ENCODE peak calls at places on chromosomes 16 and 17, in nine cellular contexts. D is psoas muscle; C is activated T-cell treated with anti-CD3 and anti-CD28 coated beads, Interleukin-2, amount 50 U/mL, for 72 hours; N is RCC 7860; M is AG10803; K is G401; B is T-helper 1 cell; Q is NCI-H1436; R is dorsolateral prefrontal cortex. T is an unnamed sample.

GRCh38 chr17:10635290-10635689 is 21.8 kb downstream of the MYH3 start:
- DNase-seq in D (no peak), C (no peak), N (no peak), M (no peak), K (no peak), B (no peak), Q (no peak), R (no peak), T (no peak)

GRCh38 chr17:78258323-78259229 is 27.1 kb downstream of the TMEM235 start:
- DNase-seq in D (peak), C (peak), N (no peak), M (no peak), K (no peak), B (peak), Q (no peak), R (no peak), T (peak)

GRCh38 chr16:80741716-80742115 is 62.7 kb downstream of the CDYL2 start:
- DNase-seq in D (no peak), C (no peak), N (no peak), M (peak), K (no peak), B (no peak), Q (no peak), R (no peak), T (no peak)

GRCh38 chr16:60818471-60818870 is 1217.8 kb downstream of the CDH8 start:
- DNase-seq in D (no peak), C (no peak), N (no peak), M (peak), K (no peak), B (no peak), Q (no peak), R (no peak), T (no peak)

GRCh38 chr16:68892898-68893297 is 49.6 kb downstream of the TANGO6 start:
- DNase-seq in D (no peak), C (no peak), N (no peak), M (no peak), K (no peak), B (no peak), Q (no peak), R (no peak), T (no peak)

GRCh38 chr16:14350081-14350480 is 279.0 kb downstream of the MRTFB start:
- DNase-seq in D (no peak), C (no peak), N (no peak), M (no peak), K (no peak), B (no peak), Q (no peak), R (no peak), T (no peak)

GRCh38 chr16:46885960-46886763 is 2.0 kb downstream of the GPT2 start:
- DNase-seq in D (peak), C (no peak), N (no peak), M (no peak), K (peak), B (no peak), Q (no peak), R (no peak), T (no peak)

GRCh38 chr17:17815436-17816200 is 21.2 kb downstream of the SREBF1 start:
- DNase-seq in D (no peak), C (no peak), N (no peak), M (no peak), K (peak), B (no peak), Q (no peak), R (no peak), T (no peak)

GRCh38 chr16:58028168-58028455 is 2.6 kb downstream of the MMP15 start:
- DNase-seq in D (no peak), C (no peak), N (no peak), M (no peak), K (no peak), B (no peak), Q (no peak), R (no peak), T (no peak)

GRCh38 chr17:47692137-47692894 is 1.6 kb upstream of the TBKBP1 start:
- DNase-seq in D (no peak), C (no peak), N (no peak), M (no peak), K (no peak), B (no peak), Q (no peak), R (peak), T (no peak)

GRCh38 chr16:660459-661183 is 7.3 kb upstream of the RHOT2 start:
- DNase-seq in D (peak), C (peak), N (peak), M (peak), K (peak), B (peak), Q (no peak), R (peak), T (peak)

GRCh38 chr16:3157229-3158013 is 22.6 kb downstream of the ZNF213 start:
- DNase-seq in D (peak), C (peak), N (peak), M (peak), K (peak), B (peak), Q (peak), R (no peak), T (peak)

GRCh38 chr16:84362410-84362809 is 5.9 kb upstream of the ATP2C2 start:
- DNase-seq in D (no peak), C (no peak), N (no peak), M (no peak), K (no peak), B (no peak), Q (no peak), R (no peak), T (peak)

GRCh38 chr17:46194393-46195216 is 1.4 kb upstream of the KANSL1 start:
- DNase-seq in D (no peak), C (peak), N (no peak), M (peak), K (peak), B (peak), Q (peak), R (no peak), T (no peak)

GRCh38 chr17:55249861-55250260 is 14.9 kb upstream of the HLF start:
- DNase-seq in D (no peak), C (no peak), N (no peak), M (no peak), K (no peak), B (no peak), Q (no peak), R (no peak), T (no peak)

GRCh38 chr16:67562918-67563707 is 787 bp downstream of the CTCF start:
- DNase-seq in D (peak), C (peak), N (peak), M (peak), K (peak), B (peak), Q (peak), R (no peak), T (peak)

GRCh38 chr16:15976225-15976812 is 26.9 kb downstream of the ABCC1 start:
- DNase-seq in D (peak), C (no peak), N (no peak), M (no peak), K (no peak), B (no peak), Q (no peak), R (no peak), T (no peak)

GRCh38 chr17:38761612-38762011 is 9.1 kb downstream of the PSMB3 start:
- DNase-seq in D (no peak), C (peak), N (peak), M (peak), K (peak), B (no peak), Q (no peak), R (no peak), T (peak)

GRCh38 chr16:1493746-1494094 is 560 bp downstream of the TELO2 start:
- DNase-seq in D (peak), C (no peak), N (no peak), M (no peak), K (no peak), B (no peak), Q (no peak), R (no peak), T (peak)

GRCh38 chr16:27520982-27521673 is 28.6 kb downstream of the GTF3C1 start:
- DNase-seq in D (peak), C (no peak), N (no peak), M (no peak), K (no peak), B (no peak), Q (no peak), R (no peak), T (no peak)

GRCh38 chr17:69437475-69437874 is 23.0 kb downstream of the MAP2K6 start:
- DNase-seq in D (no peak), C (no peak), N (no peak), M (no peak), K (no peak), B (no peak), Q (no peak), R (no peak), T (no peak)

GRCh38 chr16:70688266-70688742 is 2.5 kb upstream of the MTSS2 start:
- DNase-seq in D (peak), C (no peak), N (no peak), M (peak), K (peak), B (no peak), Q (no peak), R (peak), T (no peak)

T was measured in NCI-H146.